ENCODE peak calls at places on chromosomes 2 and 18, in eight cellular contexts. C is H4; I is GM12865; B is Panc1; V is cardiac muscle cell; A is Daoy; Y is activated naive CD4-positive, alpha-beta T cell; T is GM04504. E is an unnamed sample.

GRCh38 chr2:46632349-46632748 is 153.0 kb downstream of the TMEM247 start:
- DNase-seq in B (no peak), C (peak; percentile 40), A (peak; percentile 31), V (peak; percentile 24), T (peak; percentile 49), I (peak; percentile 21), Y (no peak), E (no peak)

GRCh38 chr2:27960237-27960912 is 69.8 kb downstream of the BABAM2 start:
- DNase-seq in Y (no peak), C (peak; percentile 78), I (no peak), V (no peak), A (peak; percentile 77), B (no peak), T (peak; percentile 82), E (no peak)

GRCh38 chr2:54313147-54313546 is 57.1 kb upstream of the TSPYL6 start:
- DNase-seq in V (no peak), Y (no peak), B (no peak), C (no peak), T (no peak), A (no peak), I (no peak), E (no peak)

GRCh38 chr2:64625352-64626145 is 28.2 kb downstream of the SERTAD2 start:
- DNase-seq in C (no peak), T (no peak), B (no peak), I (peak; percentile 38), A (no peak), V (no peak), Y (no peak), E (no peak)

GRCh38 chr18:54717673-54718435 is 110.4 kb upstream of the RAB27B start:
- DNase-seq in T (no peak), V (peak; percentile 13), I (peak; percentile 48), Y (no peak), A (peak; percentile 17), B (no peak), C (no peak), E (no peak)

GRCh38 chr2:98869272-98869641 is 66.8 kb downstream of the CRACDL start:
- DNase-seq in T (no peak), C (no peak), Y (no peak), I (no peak), V (no peak), A (no peak), B (no peak), E (no peak)

GRCh38 chr2:143217512-143218136 is 88.4 kb downstream of the ARHGAP15 start:
- DNase-seq in Y (no peak), B (no peak), I (no peak), V (no peak), A (no peak), T (no peak), C (no peak), E (no peak)

GRCh38 chr2:49105506-49105905 is 48.8 kb downstream of the FSHR start:
- DNase-seq in A (no peak), Y (no peak), V (no peak), I (no peak), C (no peak), T (no peak), B (no peak), E (no peak)

GRCh38 chr2:95056461-95057459 is 31.3 kb downstream of the MAL start:
- DNase-seq in C (no peak), B (no peak), Y (no peak), T (no peak), I (no peak), V (no peak), A (no peak), E (no peak)

GRCh38 chr18:56570971-56571370 is 67.4 kb downstream of the TXNL1 start:
- DNase-seq in Y (no peak), V (no peak), T (no peak), C (no peak), I (no peak), A (no peak), B (no peak), E (no peak)

GRCh38 chr2:130756041-130756720 is 841 bp downstream of the AMER3 start:
- DNase-seq in A (peak; percentile 50), B (no peak), V (peak; percentile 86), I (no peak), T (no peak), C (no peak), Y (no peak), E (no peak)

GRCh38 chr2:233387667-233388528 is 33.6 kb downstream of the DGKD start:
- DNase-seq in V (peak; percentile 69), Y (no peak), A (peak; percentile 90), B (no peak), T (peak; percentile 74), I (no peak), C (no peak), E (peak; percentile 85)

GRCh38 chr2:149330127-149331022 is at the start of gene LYPD6:
- DNase-seq in T (peak; percentile 72), V (peak; percentile 95), C (peak; percentile 33), I (peak; percentile 78), Y (no peak), A (peak; percentile 87), B (no peak), E (peak; percentile 74)

E was measured in mesothelial cell of epicardium.